ENCODE peak calls at places on chromosomes 4 and X, in ten cellular contexts. A is DMS79; Z is activated T-helper 1 cell treated with anti-CD3 and anti-CD28 coated beads, Interleukin-2, amount 50 U/mL, for 16 hours; E is activated naive CD4-positive, alpha-beta T cell treated with Interleukin-2 at 50 U/mL for 16 hours; B is AG08396; T is endodermal cell; G is non-pigmented ciliary epithelial cell; H is T-helper 1 cell; F is DMS153; X is nucleus accumbens. M is an unnamed sample.
A peak's percentile ranks its signal among the peaks of the same experiment; 100 is the strongest.

GRCh38 chr4:172996571-172997216 is 171.9 kb upstream of the GALNT7 start:
- DNase-seq in T (no peak), X (no peak), A (no peak), B (peak; percentile 55), H (no peak), E (no peak), F (no peak), G (no peak), Z (no peak), M (no peak)

GRCh38 chrX:69045616-69046345 is 119.5 kb downstream of the PJA1 start:
- DNase-seq in T (peak; percentile 45), Z (no peak), E (no peak), B (no peak), H (no peak), X (no peak), G (no peak), A (no peak), F (no peak), M (no peak)

GRCh38 chrX:5823861-5824260 is 404.8 kb downstream of the NLGN4X start:
- DNase-seq in G (no peak), Z (no peak), B (no peak), E (no peak), A (no peak), H (no peak), X (no peak), F (no peak), T (peak; percentile 48), M (no peak)

GRCh38 chr4:33722254-33722653 is 2522.1 kb downstream of the ARAP2 start:
- DNase-seq in Z (no peak), G (peak; percentile 42), T (no peak), E (no peak), H (no peak), X (no peak), A (no peak), F (no peak), B (no peak), M (no peak)

GRCh38 chrX:16743604-16744325 is 24.4 kb downstream of the SYAP1 start:
- DNase-seq in X (no peak), A (no peak), B (peak; percentile 73), H (no peak), T (no peak), G (peak; percentile 52), Z (no peak), E (no peak), F (no peak), M (peak; percentile 49)

GRCh38 chr4:139849219-139849618 is 183.6 kb downstream of the MGST2 start:
- DNase-seq in B (no peak), A (no peak), X (no peak), T (no peak), E (no peak), F (peak; percentile 49), G (no peak), H (no peak), Z (no peak), M (no peak)

GRCh38 chr4:87865288-87865687 is 32.5 kb downstream of the MEPE start:
- DNase-seq in X (no peak), B (no peak), T (no peak), H (no peak), Z (no peak), G (no peak), A (no peak), E (no peak), F (no peak), M (no peak)

GRCh38 chr4:168931215-168931650 is 78.8 kb downstream of the CBR4 start:
- DNase-seq in T (no peak), F (no peak), G (no peak), X (no peak), Z (no peak), A (no peak), B (no peak), E (no peak), H (no peak), M (no peak)

GRCh38 chrX:43718081-43718480 is 62.0 kb downstream of the MAOA start:
- DNase-seq in H (no peak), X (no peak), F (no peak), Z (no peak), E (no peak), T (no peak), B (no peak), G (no peak), A (no peak), M (no peak)

GRCh38 chrX:71619193-71619592 is 882 bp upstream of the CXCR3 start:
- DNase-seq in T (no peak), H (peak; percentile 43), X (peak; percentile 19), E (peak; percentile 72), Z (no peak), G (no peak), A (no peak), F (no peak), B (no peak), M (no peak)

GRCh38 chr4:2799444-2799911 is 6.6 kb downstream of the SH3BP2 start:
- DNase-seq in B (no peak), Z (no peak), X (no peak), E (no peak), A (no peak), F (no peak), H (no peak), T (no peak), G (no peak), M (no peak)

GRCh38 chr4:148800943-148801342 is 358.7 kb upstream of the NR3C2 start:
- DNase-seq in Z (no peak), H (no peak), X (no peak), B (no peak), F (no peak), G (no peak), E (no peak), T (no peak), A (no peak), M (no peak)

GRCh38 chrX:30313322-30313721 is 4.1 kb upstream of the NR0B1 start:
- DNase-seq in G (no peak), H (no peak), B (no peak), A (no peak), E (no peak), Z (no peak), X (no peak), T (no peak), F (peak; percentile 69), M (no peak)

M was measured in AG04450.